ENCODE peak calls at places on chromosome 20, in five cellular contexts. W is uterus, R is neural progenitor cell, S is A549, U is psoas muscle. Q is an unnamed sample. For H3K4me1, the result is how much of the 10 kb centered on the place peaks cover.

GRCh38 chr20:37071481-37071911 is 24.3 kb downstream of the RBL1 start:
- DNase-seq in W (no peak), R (no peak), S (no peak), U (no peak), Q (no peak)

GRCh38 chr20:49821850-49822249 is 9.2 kb downstream of the SLC9A8 start:
- DNase-seq in W (no peak), R (no peak), S (no peak), U (no peak), Q (no peak)

GRCh38 chr20:59764037-59764436 is 159.7 kb downstream of the PHACTR3 start:
- DNase-seq in W (no peak), R (no peak), S (no peak), U (no peak), Q (no peak)

GRCh38 chr20:33437141-33437911 is 6.2 kb downstream of the SNTA1 start:
- DNase-seq in W (peak), R (no peak), S (no peak), U (peak), Q (peak)

GRCh38 chr20:39716796-39717341 is 754.7 kb downstream of the DHX35 start:
- DNase-seq in W (no peak), R (no peak), S (no peak), U (no peak), Q (no peak)

GRCh38 chr20:8573686-8574085 is 441.6 kb downstream of the PLCB1 start:
- DNase-seq in W (no peak), R (no peak), S (no peak), U (no peak), Q (no peak)

GRCh38 chr20:37853823-37854375 is 49.0 kb upstream of the VSTM2L start:
- DNase-seq in W (no peak), R (no peak), S (no peak), U (no peak), Q (no peak)

GRCh38 chr20:45470939-45471338 is 1.4 kb downstream of the WFDC2 start:
- DNase-seq in W (no peak), R (peak), S (no peak), U (no peak), Q (no peak)

GRCh38 chr20:57330998-57331397 is 1.4 kb downstream of the SPO11 start:
- DNase-seq in W (no peak), R (no peak), S (no peak), U (no peak), Q (no peak)

GRCh38 chr20:45465492-45466266 is 3.9 kb upstream of the WFDC2 start:
- DNase-seq in W (no peak), R (no peak), S (no peak), U (no peak), Q (no peak)

GRCh38 chr20:53040678-53041674 is 68.8 kb downstream of the TSHZ2 start:
- DNase-seq in W (peak), R (no peak), S (no peak), U (peak), Q (no peak)

GRCh38 chr20:11918280-11918952 is 723 bp downstream of the BTBD3 start:
- DNase-seq in W (no peak), R (no peak), S (no peak), U (no peak), Q (no peak)

GRCh38 chr20:16263582-16263981 is 309.7 kb downstream of the KIF16B start:
- DNase-seq in W (no peak), R (no peak), S (no peak), U (no peak), Q (no peak)

GRCh38 chr20:46430921-46431712 is 24.7 kb upstream of the ELMO2 start:
- DNase-seq in W (no peak), R (peak), S (no peak), U (no peak), Q (no peak)

GRCh38 chr20:53376021-53376420 is 217.6 kb downstream of the ZNF217 start:
- DNase-seq in W (no peak), R (no peak), S (no peak), U (no peak), Q (no peak)

DNA sequence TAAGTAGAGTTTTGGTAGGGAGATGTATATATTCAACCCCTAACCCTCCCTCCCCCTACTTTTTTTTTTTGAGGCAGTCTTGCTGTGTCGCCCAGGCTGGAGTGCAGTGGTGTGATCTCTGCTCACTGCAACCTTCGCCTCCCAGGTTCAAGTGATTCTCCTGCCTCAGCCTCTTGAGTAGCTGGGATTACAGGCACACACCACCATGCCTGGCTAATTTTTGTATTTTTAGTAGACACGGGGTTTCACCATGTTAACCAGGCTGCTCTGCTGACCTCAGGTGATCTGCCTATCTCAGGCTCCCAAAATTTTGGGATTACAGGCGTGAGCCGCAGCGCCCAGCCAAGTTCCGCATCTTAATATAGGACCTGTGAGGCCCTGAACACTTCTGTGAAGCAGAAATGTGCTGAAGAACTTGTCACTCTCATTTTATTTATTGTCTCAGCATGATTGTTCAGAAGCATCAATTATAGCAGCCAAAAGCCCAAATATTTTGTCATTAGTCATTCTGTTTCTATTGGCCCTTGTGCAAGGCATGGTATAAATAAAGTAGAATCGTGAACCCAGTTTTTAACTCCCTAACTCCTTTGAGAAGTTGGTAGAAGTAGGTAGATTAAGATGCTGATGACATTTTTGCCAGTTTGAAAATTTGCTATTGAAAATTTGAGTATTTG is 19.4 kb downstream of the DSTN start:
- DNase-seq in W (no peak), R (no peak), S (no peak), U (no peak), Q (no peak)
- H3K4me1 ChIP-seq in W (under half), R (under half), S (half or more), U (under half), Q (half or more)

GRCh38 chr20:47568019-47568418 is 66.3 kb downstream of the NCOA3 start:
- DNase-seq in W (no peak), R (no peak), S (peak), U (no peak), Q (no peak)
- H3K27ac ChIP-seq in W (peak), R (no peak), S (peak), U (peak), Q (peak)

GRCh38 chr20:55417797-55418196 is 587.5 kb downstream of the CBLN4 start:
- DNase-seq in W (no peak), R (no peak), S (no peak), U (no peak), Q (no peak)

GRCh38 chr20:55415567-55416142 is 589.7 kb downstream of the CBLN4 start:
- DNase-seq in W (no peak), R (peak), S (peak), U (no peak), Q (no peak)
- TF ChIP-seq CTCF in W (peak), R (peak), S (peak), U (no peak), Q (peak)

GRCh38 chr20:47776639-47777038 is 8.6 kb downstream of the SULF2 start:
- DNase-seq in W (no peak), R (no peak), S (no peak), U (no peak), Q (no peak)

GRCh38 chr20:47780990-47781389 is 4.3 kb downstream of the SULF2 start:
- DNase-seq in W (no peak), R (no peak), S (no peak), U (no peak), Q (no peak)

GRCh38 chr20:47781631-47782030 is 3.6 kb downstream of the SULF2 start:
- DNase-seq in W (no peak), R (no peak), S (no peak), U (no peak), Q (no peak)

GRCh38 chr20:47777220-47777619 is 8.1 kb downstream of the SULF2 start:
- DNase-seq in W (no peak), R (no peak), S (no peak), U (no peak), Q (no peak)

GRCh38 chr20:47778398-47779354 is 6.6 kb downstream of the SULF2 start:
- DNase-seq in W (no peak), R (no peak), S (no peak), U (no peak), Q (no peak)
- H3K4me1 ChIP-seq in W (under half), R (under half), S (under half), U (under half), Q (under half)

GRCh38 chr20:43096471-43096870 is 93.2 kb downstream of the PTPRT start:
- DNase-seq in W (no peak), R (peak), S (no peak), U (no peak), Q (no peak)
- H3K27ac ChIP-seq in W (no peak), R (no peak), S (no peak), U (no peak), Q (no peak)

DNA sequence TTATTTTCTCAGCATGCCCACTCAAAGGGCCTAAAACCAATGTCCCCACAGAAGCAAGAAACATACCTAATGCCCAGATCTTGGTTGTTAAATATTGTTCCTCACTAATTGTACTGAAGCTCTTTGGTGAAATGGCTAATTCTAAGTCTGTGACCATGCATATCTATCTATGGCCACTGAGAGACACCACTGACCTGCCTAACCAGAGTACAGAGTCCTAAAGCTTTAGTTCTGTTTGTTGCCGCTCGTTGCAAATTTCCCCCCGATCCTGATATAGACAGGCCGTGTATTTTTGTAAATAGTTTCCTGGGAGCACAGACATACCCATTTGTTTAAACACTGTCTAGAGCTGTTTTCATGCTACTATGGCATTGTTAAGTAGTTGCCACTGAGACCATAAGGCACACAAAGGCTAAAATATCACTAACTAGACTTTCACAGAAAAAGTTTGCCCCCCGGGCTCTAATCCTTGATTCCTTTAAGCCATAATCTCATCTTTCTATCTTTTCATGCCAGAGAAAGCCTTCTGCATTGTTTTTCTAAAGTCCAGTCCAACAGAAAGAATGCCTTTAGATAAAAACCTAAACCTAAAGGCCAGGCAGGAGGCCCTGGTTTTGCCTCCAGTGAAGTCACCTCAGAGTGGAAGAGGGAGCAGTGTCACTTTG is 48.7 kb downstream of the DNAAF9 start:
- DNase-seq in W (no peak), R (peak), S (no peak), U (no peak), Q (no peak)
- TF ChIP-seq CTCF in W (no peak), R (peak), S (no peak), U (no peak), Q (no peak)

GRCh38 chr20:1468117-1468624 is 1.5 kb upstream of the NSFL1C start:
- DNase-seq in W (no peak), R (no peak), S (no peak), U (no peak), Q (no peak)
- H3K4me1 ChIP-seq in W (under half), R (under half), S (under half), U (under half), Q (under half)

DNA sequence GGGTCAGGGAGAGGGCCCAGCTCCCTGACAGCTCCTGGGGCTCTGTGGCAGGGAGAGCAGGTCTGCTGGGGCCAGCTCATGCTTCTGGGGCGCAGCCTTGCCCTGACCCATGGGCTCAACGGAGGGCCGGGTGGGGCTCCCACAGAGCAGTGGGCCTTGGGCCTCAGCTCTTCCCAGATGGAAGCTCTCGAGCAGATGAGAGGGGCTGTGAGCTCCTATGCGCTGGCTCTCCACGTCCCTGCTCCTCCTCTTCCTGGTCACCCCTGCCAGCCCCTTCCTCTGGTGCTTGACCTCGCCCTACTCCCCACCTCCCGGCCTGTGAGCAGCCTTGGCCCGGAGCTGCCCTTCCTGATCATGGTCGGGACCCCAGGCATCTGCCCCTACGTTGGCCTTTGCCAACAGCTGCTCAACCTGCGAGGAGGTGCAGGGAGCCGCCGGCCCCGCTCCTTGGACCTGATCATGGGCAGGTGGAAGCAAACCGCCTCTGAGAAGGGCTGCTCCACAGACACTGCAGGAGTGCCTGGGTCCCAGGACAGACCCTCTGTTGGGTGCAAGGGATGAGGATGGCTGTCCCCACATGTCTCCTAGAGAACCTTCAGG is 26.8 kb upstream of the GATA5 start:
- DNase-seq in W (no peak), R (no peak), S (no peak), U (no peak), Q (no peak)
- H3K27ac ChIP-seq in W (no peak), R (no peak), S (no peak), U (no peak), Q (no peak)

GRCh38 chr20:35663813-35664543 is 722 bp downstream of the CPNE1 start:
- DNase-seq in W (peak), R (peak), S (peak), U (peak), Q (peak)
- TF ChIP-seq CTCF in W (no peak), R (no peak), S (no peak), U (no peak), Q (no peak)

GRCh38 chr20:31516651-31517050 is 2.4 kb downstream of the HM13 start:
- DNase-seq in W (no peak), R (no peak), S (no peak), U (no peak), Q (no peak)
- H3K4me1 ChIP-seq in W (under half), R (under half), S (under half), U (under half), Q (under half)

Q was measured in right atrium auricular region.